ENCODE peak calls at places on chromosomes 6 and 20, in seven cellular contexts. One of them, this sample, is unnamed.
A peak's percentile ranks its signal among the peaks of the same experiment; 100 is the strongest.

GRCh38 chr6:148720897-148721296 is 25.9 kb upstream of the UST start:
- DNase-seq in pulmonary artery endothelial cell: no peak
- DNase-seq in HT-29: no peak
- DNase-seq in IMR-90: no peak
- DNase-seq in HCT116: no peak
- DNase-seq in epithelial cell of esophagus: peak; percentile 24
- DNase-seq in naive thymus-derived CD8-positive, alpha-beta T cell: no peak
- DNase-seq in this sample: no peak

GRCh38 chr6:139925894-139926641 is 551.6 kb upstream of the CITED2 start:
- DNase-seq in pulmonary artery endothelial cell: no peak
- DNase-seq in HT-29: no peak
- DNase-seq in IMR-90: peak; percentile 95
- DNase-seq in HCT116: no peak
- DNase-seq in epithelial cell of esophagus: no peak
- DNase-seq in naive thymus-derived CD8-positive, alpha-beta T cell: no peak
- DNase-seq in this sample: no peak

GRCh38 chr6:106975699-106976032 is 1.1 kb upstream of the CD24 start:
- DNase-seq in pulmonary artery endothelial cell: no peak
- DNase-seq in HT-29: peak; percentile 47
- DNase-seq in IMR-90: no peak
- DNase-seq in HCT116: no peak
- DNase-seq in epithelial cell of esophagus: peak; percentile 53
- DNase-seq in naive thymus-derived CD8-positive, alpha-beta T cell: no peak
- DNase-seq in this sample: no peak

GRCh38 chr6:50706575-50706974 is 6.8 kb upstream of the TFAP2D start:
- DNase-seq in pulmonary artery endothelial cell: no peak
- DNase-seq in HT-29: no peak
- DNase-seq in IMR-90: no peak
- DNase-seq in HCT116: no peak
- DNase-seq in epithelial cell of esophagus: no peak
- DNase-seq in naive thymus-derived CD8-positive, alpha-beta T cell: no peak
- DNase-seq in this sample: no peak

GRCh38 chr20:44247676-44248419 is 740 bp downstream of the GDAP1L1 start:
- DNase-seq in pulmonary artery endothelial cell: no peak
- DNase-seq in HT-29: peak; percentile 42
- DNase-seq in IMR-90: peak; percentile 15
- DNase-seq in HCT116: no peak
- DNase-seq in epithelial cell of esophagus: peak; percentile 40
- DNase-seq in naive thymus-derived CD8-positive, alpha-beta T cell: peak; percentile 13
- DNase-seq in this sample: no peak

GRCh38 chr20:36644713-36645109 is 1.3 kb downstream of the SLA2 start:
- DNase-seq in pulmonary artery endothelial cell: no peak
- DNase-seq in HT-29: no peak
- DNase-seq in IMR-90: no peak
- DNase-seq in HCT116: no peak
- DNase-seq in epithelial cell of esophagus: no peak
- DNase-seq in naive thymus-derived CD8-positive, alpha-beta T cell: no peak
- DNase-seq in this sample: no peak

GRCh38 chr20:57829336-57829735 is 119.5 kb upstream of the PMEPA1 start:
- DNase-seq in pulmonary artery endothelial cell: no peak
- DNase-seq in HT-29: no peak
- DNase-seq in IMR-90: no peak
- DNase-seq in HCT116: no peak
- DNase-seq in epithelial cell of esophagus: no peak
- DNase-seq in naive thymus-derived CD8-positive, alpha-beta T cell: no peak
- DNase-seq in this sample: no peak

GRCh38 chr20:57473246-57474042 is 51.5 kb downstream of the CTCFL start:
- DNase-seq in pulmonary artery endothelial cell: no peak
- DNase-seq in HT-29: no peak
- DNase-seq in IMR-90: no peak
- DNase-seq in HCT116: no peak
- DNase-seq in epithelial cell of esophagus: peak; percentile 39
- DNase-seq in naive thymus-derived CD8-positive, alpha-beta T cell: no peak
- DNase-seq in this sample: no peak

GRCh38 chr6:100176951-100177710 is 183.1 kb upstream of the MCHR2 start:
- DNase-seq in pulmonary artery endothelial cell: no peak
- DNase-seq in HT-29: no peak
- DNase-seq in IMR-90: no peak
- DNase-seq in HCT116: no peak
- DNase-seq in epithelial cell of esophagus: no peak
- DNase-seq in naive thymus-derived CD8-positive, alpha-beta T cell: no peak
- DNase-seq in this sample: no peak

GRCh38 chr6:147947521-147947920 is 395.1 kb upstream of the SASH1 start:
- DNase-seq in pulmonary artery endothelial cell: no peak
- DNase-seq in HT-29: no peak
- DNase-seq in IMR-90: peak; percentile 10
- DNase-seq in HCT116: no peak
- DNase-seq in epithelial cell of esophagus: peak; percentile 27
- DNase-seq in naive thymus-derived CD8-positive, alpha-beta T cell: no peak
- DNase-seq in this sample: no peak

GRCh38 chr20:6768228-6769185 is 1.0 kb downstream of the BMP2 start:
- DNase-seq in pulmonary artery endothelial cell: no peak
- DNase-seq in HT-29: peak; percentile 38
- DNase-seq in IMR-90: peak; percentile 4
- DNase-seq in HCT116: no peak
- DNase-seq in epithelial cell of esophagus: peak; percentile 45
- DNase-seq in naive thymus-derived CD8-positive, alpha-beta T cell: no peak
- DNase-seq in this sample: no peak

GRCh38 chr6:431504-431903 is 40.0 kb downstream of the IRF4 start:
- DNase-seq in pulmonary artery endothelial cell: no peak
- DNase-seq in HT-29: no peak
- DNase-seq in IMR-90: no peak
- DNase-seq in HCT116: no peak
- DNase-seq in epithelial cell of esophagus: no peak
- DNase-seq in naive thymus-derived CD8-positive, alpha-beta T cell: no peak
- DNase-seq in this sample: no peak

GRCh38 chr20:5133998-5134397 is 7.2 kb downstream of the CDS2 start:
- DNase-seq in pulmonary artery endothelial cell: no peak
- DNase-seq in HT-29: no peak
- DNase-seq in IMR-90: no peak
- DNase-seq in HCT116: no peak
- DNase-seq in epithelial cell of esophagus: no peak
- DNase-seq in naive thymus-derived CD8-positive, alpha-beta T cell: no peak
- DNase-seq in this sample: no peak

GRCh38 chr6:38004908-38005307 is 185.4 kb downstream of the ZFAND3 start:
- DNase-seq in pulmonary artery endothelial cell: no peak
- DNase-seq in HT-29: no peak
- DNase-seq in IMR-90: no peak
- DNase-seq in HCT116: no peak
- DNase-seq in epithelial cell of esophagus: no peak
- DNase-seq in naive thymus-derived CD8-positive, alpha-beta T cell: no peak
- DNase-seq in this sample: no peak

GRCh38 chr6:26536571-26537159 is 1.5 kb upstream of the HMGN4 start:
- DNase-seq in pulmonary artery endothelial cell: no peak
- DNase-seq in HT-29: no peak
- DNase-seq in IMR-90: peak; percentile 77
- DNase-seq in HCT116: no peak
- DNase-seq in epithelial cell of esophagus: no peak
- DNase-seq in naive thymus-derived CD8-positive, alpha-beta T cell: peak; percentile 24
- DNase-seq in this sample: no peak

GRCh38 chr6:155483858-155484257 is 28.2 kb upstream of the NOX3 start:
- DNase-seq in pulmonary artery endothelial cell: no peak
- DNase-seq in HT-29: no peak
- DNase-seq in IMR-90: peak; percentile 39
- DNase-seq in HCT116: no peak
- DNase-seq in epithelial cell of esophagus: peak; percentile 63
- DNase-seq in naive thymus-derived CD8-positive, alpha-beta T cell: no peak
- DNase-seq in this sample: no peak

GRCh38 chr6:70221715-70222236 is 81.1 kb downstream of the COL9A1 start:
- DNase-seq in pulmonary artery endothelial cell: no peak
- DNase-seq in HT-29: no peak
- DNase-seq in IMR-90: no peak
- DNase-seq in HCT116: no peak
- DNase-seq in epithelial cell of esophagus: no peak
- DNase-seq in naive thymus-derived CD8-positive, alpha-beta T cell: no peak
- DNase-seq in this sample: no peak

GRCh38 chr6:147207851-147208754 is 3.9 kb downstream of the STXBP5 start:
- DNase-seq in pulmonary artery endothelial cell: no peak
- DNase-seq in HT-29: no peak
- DNase-seq in IMR-90: peak; percentile 28
- DNase-seq in HCT116: no peak
- DNase-seq in epithelial cell of esophagus: no peak
- DNase-seq in naive thymus-derived CD8-positive, alpha-beta T cell: no peak
- DNase-seq in this sample: no peak

GRCh38 chr6:32803416-32803815 is 13.4 kb downstream of the HLA-DOB start:
- DNase-seq in pulmonary artery endothelial cell: no peak
- DNase-seq in HT-29: no peak
- DNase-seq in IMR-90: no peak
- DNase-seq in HCT116: no peak
- DNase-seq in epithelial cell of esophagus: no peak
- DNase-seq in naive thymus-derived CD8-positive, alpha-beta T cell: no peak
- DNase-seq in this sample: no peak

GRCh38 chr6:26056583-26057350 is 30.5 kb upstream of the HFE start:
- DNase-seq in pulmonary artery endothelial cell: no peak
- DNase-seq in HT-29: peak; percentile 65
- DNase-seq in IMR-90: peak; percentile 11
- DNase-seq in HCT116: no peak
- DNase-seq in epithelial cell of esophagus: no peak
- DNase-seq in naive thymus-derived CD8-positive, alpha-beta T cell: peak; percentile 2
- DNase-seq in this sample: no peak

GRCh38 chr6:11429577-11429976 is 108.0 kb upstream of the TMEM170B start:
- DNase-seq in pulmonary artery endothelial cell: no peak
- DNase-seq in HT-29: no peak
- DNase-seq in IMR-90: no peak
- DNase-seq in HCT116: no peak
- DNase-seq in epithelial cell of esophagus: no peak
- DNase-seq in naive thymus-derived CD8-positive, alpha-beta T cell: no peak
- DNase-seq in this sample: no peak